ENCODE peak calls at places on chromosomes 1 and 21, in ten cellular contexts. One of them, this sample, is unnamed.
A peak's percentile ranks its signal among the peaks of the same experiment; 100 is the strongest.

GRCh38 chr1:245201827-245202226 is 47.0 kb downstream of the KIF26B start:
- DNase-seq in B cell: no peak
- DNase-seq in upper lobe of left lung: no peak
- DNase-seq in mammary epithelial cell: no peak
- DNase-seq in GM13977: no peak
- DNase-seq in Calu3: no peak
- DNase-seq in type B pancreatic cell: no peak
- DNase-seq in CD8-positive, alpha-beta T cell: no peak
- DNase-seq in suprapubic skin: no peak
- DNase-seq in progenitor cell of endocrine pancreas: no peak
- DNase-seq in this sample: no peak

GRCh38 chr1:22141948-22142314 is 966 bp downstream of the WNT4 start:
- DNase-seq in B cell: peak; percentile 28
- DNase-seq in upper lobe of left lung: no peak
- DNase-seq in mammary epithelial cell: no peak
- DNase-seq in GM13977: no peak
- DNase-seq in Calu3: no peak
- DNase-seq in type B pancreatic cell: no peak
- DNase-seq in CD8-positive, alpha-beta T cell: no peak
- DNase-seq in suprapubic skin: no peak
- DNase-seq in progenitor cell of endocrine pancreas: no peak
- DNase-seq in this sample: no peak

GRCh38 chr1:30933874-30934252 is 25.3 kb upstream of the SDC3 start:
- DNase-seq in B cell: no peak
- DNase-seq in upper lobe of left lung: no peak
- DNase-seq in mammary epithelial cell: peak; percentile 70
- DNase-seq in GM13977: no peak
- DNase-seq in Calu3: no peak
- DNase-seq in type B pancreatic cell: no peak
- DNase-seq in CD8-positive, alpha-beta T cell: no peak
- DNase-seq in suprapubic skin: no peak
- DNase-seq in progenitor cell of endocrine pancreas: no peak
- DNase-seq in this sample: peak; percentile 76

GRCh38 chr1:235500971-235501540 is 3.2 kb downstream of the B3GALNT2 start:
- DNase-seq in B cell: no peak
- DNase-seq in upper lobe of left lung: no peak
- DNase-seq in mammary epithelial cell: peak; percentile 56
- DNase-seq in GM13977: no peak
- DNase-seq in Calu3: no peak
- DNase-seq in type B pancreatic cell: no peak
- DNase-seq in CD8-positive, alpha-beta T cell: no peak
- DNase-seq in suprapubic skin: no peak
- DNase-seq in progenitor cell of endocrine pancreas: no peak
- DNase-seq in this sample: peak; percentile 77

GRCh38 chr1:162387226-162388082 is 5.9 kb downstream of the C1orf226 start:
- DNase-seq in B cell: no peak
- DNase-seq in upper lobe of left lung: no peak
- DNase-seq in mammary epithelial cell: no peak
- DNase-seq in GM13977: peak; percentile 2
- DNase-seq in Calu3: no peak
- DNase-seq in type B pancreatic cell: peak; percentile 48
- DNase-seq in CD8-positive, alpha-beta T cell: no peak
- DNase-seq in suprapubic skin: no peak
- DNase-seq in progenitor cell of endocrine pancreas: no peak
- DNase-seq in this sample: no peak

GRCh38 chr1:113133038-113133437 is 60.0 kb downstream of the LRIG2 start:
- DNase-seq in B cell: no peak
- DNase-seq in upper lobe of left lung: no peak
- DNase-seq in mammary epithelial cell: no peak
- DNase-seq in GM13977: no peak
- DNase-seq in Calu3: no peak
- DNase-seq in type B pancreatic cell: no peak
- DNase-seq in CD8-positive, alpha-beta T cell: no peak
- DNase-seq in suprapubic skin: no peak
- DNase-seq in progenitor cell of endocrine pancreas: no peak
- DNase-seq in this sample: no peak

GRCh38 chr1:43466403-43466802 is 12.7 kb upstream of the HYI start:
- DNase-seq in B cell: no peak
- DNase-seq in upper lobe of left lung: no peak
- DNase-seq in mammary epithelial cell: no peak
- DNase-seq in GM13977: no peak
- DNase-seq in Calu3: peak; percentile 59
- DNase-seq in type B pancreatic cell: no peak
- DNase-seq in CD8-positive, alpha-beta T cell: no peak
- DNase-seq in suprapubic skin: no peak
- DNase-seq in progenitor cell of endocrine pancreas: no peak
- DNase-seq in this sample: no peak

GRCh38 chr1:173411835-173412742 is 65.0 kb upstream of the PRDX6 start:
- DNase-seq in B cell: no peak
- DNase-seq in upper lobe of left lung: no peak
- DNase-seq in mammary epithelial cell: no peak
- DNase-seq in GM13977: no peak
- DNase-seq in Calu3: no peak
- DNase-seq in type B pancreatic cell: no peak
- DNase-seq in CD8-positive, alpha-beta T cell: no peak
- DNase-seq in suprapubic skin: no peak
- DNase-seq in progenitor cell of endocrine pancreas: no peak
- DNase-seq in this sample: no peak

GRCh38 chr1:246427611-246428010 is 79.5 kb downstream of the SMYD3 start:
- DNase-seq in B cell: no peak
- DNase-seq in upper lobe of left lung: no peak
- DNase-seq in mammary epithelial cell: peak; percentile 71
- DNase-seq in GM13977: no peak
- DNase-seq in Calu3: no peak
- DNase-seq in type B pancreatic cell: no peak
- DNase-seq in CD8-positive, alpha-beta T cell: no peak
- DNase-seq in suprapubic skin: no peak
- DNase-seq in progenitor cell of endocrine pancreas: no peak
- DNase-seq in this sample: peak; percentile 59

GRCh38 chr1:181126289-181126688 is 37.8 kb downstream of the IER5 start:
- DNase-seq in B cell: no peak
- DNase-seq in upper lobe of left lung: no peak
- DNase-seq in mammary epithelial cell: no peak
- DNase-seq in GM13977: no peak
- DNase-seq in Calu3: no peak
- DNase-seq in type B pancreatic cell: no peak
- DNase-seq in CD8-positive, alpha-beta T cell: no peak
- DNase-seq in suprapubic skin: no peak
- DNase-seq in progenitor cell of endocrine pancreas: no peak
- DNase-seq in this sample: no peak

GRCh38 chr1:88780485-88780884 is 96.4 kb downstream of the PKN2 start:
- DNase-seq in B cell: no peak
- DNase-seq in upper lobe of left lung: no peak
- DNase-seq in mammary epithelial cell: no peak
- DNase-seq in GM13977: no peak
- DNase-seq in Calu3: no peak
- DNase-seq in type B pancreatic cell: no peak
- DNase-seq in CD8-positive, alpha-beta T cell: no peak
- DNase-seq in suprapubic skin: no peak
- DNase-seq in progenitor cell of endocrine pancreas: no peak
- DNase-seq in this sample: no peak

DNA sequence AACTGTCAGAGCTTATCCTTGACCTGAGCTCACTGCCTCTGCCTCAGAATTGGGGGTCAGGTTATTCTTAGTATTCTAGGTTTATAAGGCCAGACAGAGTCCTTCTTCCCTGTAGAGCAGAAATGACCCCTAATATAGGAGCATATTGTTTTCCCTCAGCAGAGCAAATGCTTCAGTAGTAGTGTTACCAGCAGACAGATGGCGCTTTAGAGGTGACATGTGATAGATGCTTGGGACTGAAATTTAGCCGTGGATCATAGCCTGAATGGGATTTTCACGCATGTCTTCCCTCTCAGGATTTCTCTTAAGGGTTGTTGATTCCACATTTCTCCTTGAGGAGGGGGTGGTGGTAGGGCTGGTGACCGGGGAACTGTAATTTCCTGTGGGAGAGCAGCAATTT is 24.5 kb downstream of the ADARB1 start:
- DNase-seq in B cell: no peak
- DNase-seq in upper lobe of left lung: no peak
- DNase-seq in mammary epithelial cell: no peak
- DNase-seq in GM13977: peak; percentile 61
- DNase-seq in Calu3: no peak
- DNase-seq in type B pancreatic cell: no peak
- DNase-seq in CD8-positive, alpha-beta T cell: no peak
- DNase-seq in suprapubic skin: no peak
- DNase-seq in progenitor cell of endocrine pancreas: no peak
- DNase-seq in this sample: no peak
- TF ChIP-seq CTCF in B cell: peak; percentile 32
- TF ChIP-seq CTCF in upper lobe of left lung: peak; percentile 14
- TF ChIP-seq CTCF in mammary epithelial cell: peak; percentile 22
- TF ChIP-seq CTCF in GM13977: peak; percentile 64
- TF ChIP-seq CTCF in Calu3: no peak
- TF ChIP-seq CTCF in type B pancreatic cell: peak; percentile 49
- TF ChIP-seq CTCF in CD8-positive, alpha-beta T cell: no peak
- TF ChIP-seq CTCF in suprapubic skin: no peak
- TF ChIP-seq CTCF in progenitor cell of endocrine pancreas: peak; percentile 36
- TF ChIP-seq CTCF in this sample: peak; percentile 34

GRCh38 chr21:31536138-31536537 is 123.4 kb upstream of the SOD1 start:
- DNase-seq in B cell: no peak
- DNase-seq in upper lobe of left lung: no peak
- DNase-seq in mammary epithelial cell: no peak
- DNase-seq in GM13977: no peak
- DNase-seq in Calu3: no peak
- DNase-seq in type B pancreatic cell: no peak
- DNase-seq in CD8-positive, alpha-beta T cell: no peak
- DNase-seq in suprapubic skin: no peak
- DNase-seq in progenitor cell of endocrine pancreas: no peak
- DNase-seq in this sample: no peak
- TF ChIP-seq CTCF in B cell: no peak
- TF ChIP-seq CTCF in upper lobe of left lung: no peak
- TF ChIP-seq CTCF in mammary epithelial cell: no peak
- TF ChIP-seq CTCF in GM13977: no peak
- TF ChIP-seq CTCF in Calu3: no peak
- TF ChIP-seq CTCF in type B pancreatic cell: no peak
- TF ChIP-seq CTCF in CD8-positive, alpha-beta T cell: no peak
- TF ChIP-seq CTCF in suprapubic skin: no peak
- TF ChIP-seq CTCF in progenitor cell of endocrine pancreas: no peak
- TF ChIP-seq CTCF in this sample: no peak

GRCh38 chr21:42056996-42057689 is 14.0 kb upstream of the UMODL1 start:
- DNase-seq in B cell: no peak
- DNase-seq in upper lobe of left lung: peak; percentile 69
- DNase-seq in mammary epithelial cell: peak; percentile 71
- DNase-seq in GM13977: no peak
- DNase-seq in Calu3: peak; percentile 58
- DNase-seq in type B pancreatic cell: no peak
- DNase-seq in CD8-positive, alpha-beta T cell: no peak
- DNase-seq in suprapubic skin: no peak
- DNase-seq in progenitor cell of endocrine pancreas: peak; percentile 43
- DNase-seq in this sample: peak; percentile 83

GRCh38 chr21:42056468-42056867 is 14.6 kb upstream of the UMODL1 start:
- DNase-seq in B cell: no peak
- DNase-seq in upper lobe of left lung: no peak
- DNase-seq in mammary epithelial cell: no peak
- DNase-seq in GM13977: no peak
- DNase-seq in Calu3: no peak
- DNase-seq in type B pancreatic cell: no peak
- DNase-seq in CD8-positive, alpha-beta T cell: no peak
- DNase-seq in suprapubic skin: no peak
- DNase-seq in progenitor cell of endocrine pancreas: no peak
- DNase-seq in this sample: no peak

GRCh38 chr21:42058631-42059111 is 12.4 kb upstream of the UMODL1 start:
- DNase-seq in B cell: no peak
- DNase-seq in upper lobe of left lung: no peak
- DNase-seq in mammary epithelial cell: no peak
- DNase-seq in GM13977: no peak
- DNase-seq in Calu3: no peak
- DNase-seq in type B pancreatic cell: no peak
- DNase-seq in CD8-positive, alpha-beta T cell: no peak
- DNase-seq in suprapubic skin: no peak
- DNase-seq in progenitor cell of endocrine pancreas: no peak
- DNase-seq in this sample: no peak

GRCh38 chr21:42057861-42058437 is 13.2 kb upstream of the UMODL1 start:
- DNase-seq in B cell: no peak
- DNase-seq in upper lobe of left lung: no peak
- DNase-seq in mammary epithelial cell: no peak
- DNase-seq in GM13977: no peak
- DNase-seq in Calu3: no peak
- DNase-seq in type B pancreatic cell: no peak
- DNase-seq in CD8-positive, alpha-beta T cell: no peak
- DNase-seq in suprapubic skin: no peak
- DNase-seq in progenitor cell of endocrine pancreas: no peak
- DNase-seq in this sample: no peak

GRCh38 chr21:42055425-42055824 is 15.7 kb upstream of the UMODL1 start:
- DNase-seq in B cell: no peak
- DNase-seq in upper lobe of left lung: no peak
- DNase-seq in mammary epithelial cell: no peak
- DNase-seq in GM13977: no peak
- DNase-seq in Calu3: no peak
- DNase-seq in type B pancreatic cell: no peak
- DNase-seq in CD8-positive, alpha-beta T cell: no peak
- DNase-seq in suprapubic skin: no peak
- DNase-seq in progenitor cell of endocrine pancreas: no peak
- DNase-seq in this sample: no peak
- TF ChIP-seq CTCF in B cell: no peak
- TF ChIP-seq CTCF in upper lobe of left lung: no peak
- TF ChIP-seq CTCF in mammary epithelial cell: no peak
- TF ChIP-seq CTCF in GM13977: no peak
- TF ChIP-seq CTCF in Calu3: no peak
- TF ChIP-seq CTCF in type B pancreatic cell: no peak
- TF ChIP-seq CTCF in CD8-positive, alpha-beta T cell: no peak
- TF ChIP-seq CTCF in suprapubic skin: no peak
- TF ChIP-seq CTCF in progenitor cell of endocrine pancreas: no peak
- TF ChIP-seq CTCF in this sample: no peak

GRCh38 chr1:23369335-23370013 is at the start of gene ZNF436:
- DNase-seq in B cell: no peak
- DNase-seq in upper lobe of left lung: no peak
- DNase-seq in mammary epithelial cell: peak; percentile 66
- DNase-seq in GM13977: peak; percentile 37
- DNase-seq in Calu3: peak; percentile 31
- DNase-seq in type B pancreatic cell: no peak
- DNase-seq in CD8-positive, alpha-beta T cell: no peak
- DNase-seq in suprapubic skin: peak; percentile 92
- DNase-seq in progenitor cell of endocrine pancreas: no peak
- DNase-seq in this sample: peak; percentile 38

GRCh38 chr1:23371987-23372386 is 2.4 kb upstream of the ZNF436 start:
- DNase-seq in B cell: no peak
- DNase-seq in upper lobe of left lung: no peak
- DNase-seq in mammary epithelial cell: no peak
- DNase-seq in GM13977: no peak
- DNase-seq in Calu3: no peak
- DNase-seq in type B pancreatic cell: no peak
- DNase-seq in CD8-positive, alpha-beta T cell: no peak
- DNase-seq in suprapubic skin: no peak
- DNase-seq in progenitor cell of endocrine pancreas: no peak
- DNase-seq in this sample: no peak

GRCh38 chr1:23372481-23372880 is 2.8 kb upstream of the ZNF436 start:
- DNase-seq in B cell: no peak
- DNase-seq in upper lobe of left lung: no peak
- DNase-seq in mammary epithelial cell: no peak
- DNase-seq in GM13977: no peak
- DNase-seq in Calu3: no peak
- DNase-seq in type B pancreatic cell: no peak
- DNase-seq in CD8-positive, alpha-beta T cell: no peak
- DNase-seq in suprapubic skin: no peak
- DNase-seq in progenitor cell of endocrine pancreas: no peak
- DNase-seq in this sample: no peak

GRCh38 chr1:23370270-23370743 is 671 bp upstream of the ZNF436 start:
- DNase-seq in B cell: no peak
- DNase-seq in upper lobe of left lung: no peak
- DNase-seq in mammary epithelial cell: no peak
- DNase-seq in GM13977: no peak
- DNase-seq in Calu3: no peak
- DNase-seq in type B pancreatic cell: no peak
- DNase-seq in CD8-positive, alpha-beta T cell: no peak
- DNase-seq in suprapubic skin: no peak
- DNase-seq in progenitor cell of endocrine pancreas: no peak
- DNase-seq in this sample: no peak

GRCh38 chr1:23370744-23371710 is 1.4 kb upstream of the ZNF436 start:
- DNase-seq in B cell: no peak
- DNase-seq in upper lobe of left lung: peak; percentile 27
- DNase-seq in mammary epithelial cell: no peak
- DNase-seq in GM13977: no peak
- DNase-seq in Calu3: no peak
- DNase-seq in type B pancreatic cell: no peak
- DNase-seq in CD8-positive, alpha-beta T cell: no peak
- DNase-seq in suprapubic skin: no peak
- DNase-seq in progenitor cell of endocrine pancreas: peak; percentile 15
- DNase-seq in this sample: peak; percentile 38
- TF ChIP-seq CTCF in B cell: no peak
- TF ChIP-seq CTCF in upper lobe of left lung: no peak
- TF ChIP-seq CTCF in mammary epithelial cell: no peak
- TF ChIP-seq CTCF in GM13977: no peak
- TF ChIP-seq CTCF in Calu3: no peak
- TF ChIP-seq CTCF in type B pancreatic cell: peak; percentile 64
- TF ChIP-seq CTCF in CD8-positive, alpha-beta T cell: no peak
- TF ChIP-seq CTCF in suprapubic skin: no peak
- TF ChIP-seq CTCF in progenitor cell of endocrine pancreas: peak; percentile 36
- TF ChIP-seq CTCF in this sample: no peak